ENCODE peak calls at places on chromosome 6, in seven cellular contexts. B is sigmoid colon, N is mucosa of descending colon, O is left ventricle myocardium inferior, S is lower lobe of right lung, I is endodermal cell, H is esophagus squamous epithelium. K is an unnamed sample. For H3K4me1, the result is how much of the 10 kb centered on the place peaks cover.

GRCh38 chr6:26172496-26172958 is 85.3 kb downstream of the HFE start:
- DNase-seq in I (no peak), O (no peak), H (no peak), B (no peak), S (no peak), N (peak), K (no peak)

GRCh38 chr6:11132191-11132590 is 20.7 kb upstream of the ERVFRD-1 start:
- DNase-seq in O (no peak), H (no peak), S (no peak), B (no peak), N (no peak), I (no peak), K (no peak)

GRCh38 chr6:101163611-101164010 is 229.9 kb upstream of the GRIK2 start:
- DNase-seq in S (no peak), H (no peak), N (no peak), B (no peak), O (no peak), I (no peak), K (no peak)

GRCh38 chr6:42898891-42899361 is 16.9 kb upstream of the PTCRA start:
- DNase-seq in H (peak), N (peak), I (peak), S (peak), B (peak), O (peak), K (no peak)

GRCh38 chr6:72826744-72827438 is 205.0 kb downstream of the KCNQ5 start:
- DNase-seq in I (no peak), O (no peak), S (no peak), H (no peak), N (no peak), B (no peak), K (no peak)

GRCh38 chr6:3825851-3826581 is 23.2 kb upstream of the FAM50B start:
- DNase-seq in I (no peak), O (peak), H (no peak), N (peak), S (peak), B (peak), K (peak)

GRCh38 chr6:41462980-41463930 is 82.9 kb upstream of the FOXP4 start:
- DNase-seq in B (peak), H (no peak), S (peak), N (peak), O (peak), I (no peak), K (no peak)

GRCh38 chr6:48150701-48151100 is 39.7 kb upstream of the PTCHD4 start:
- DNase-seq in N (no peak), H (no peak), S (no peak), I (no peak), B (no peak), O (no peak), K (peak)

GRCh38 chr6:85421963-85422362 is 27.9 kb upstream of the NT5E start:
- DNase-seq in N (no peak), B (no peak), I (no peak), H (no peak), O (no peak), S (no peak), K (no peak)

GRCh38 chr6:116446399-116446798 is 14.8 kb upstream of the CALHM6 start:
- DNase-seq in N (no peak), S (no peak), B (no peak), H (no peak), O (no peak), I (no peak), K (no peak)

GRCh38 chr6:30725713-30726505 is 5.8 kb downstream of the TUBB start:
- DNase-seq in O (no peak), S (no peak), N (no peak), H (no peak), I (peak), B (no peak), K (no peak)

GRCh38 chr6:28634758-28635546 is 109.3 kb downstream of the GPX5 start:
- DNase-seq in N (peak), I (peak), S (no peak), H (no peak), B (no peak), O (no peak), K (no peak)

GRCh38 chr6:75775219-75775618 is 26.2 kb downstream of the MYO6 start:
- DNase-seq in I (no peak), B (no peak), N (no peak), S (no peak), O (no peak), H (no peak), K (no peak)

GRCh38 chr6:154384196-154384595 is 27.6 kb upstream of the IPCEF1 start:
- DNase-seq in N (no peak), B (no peak), H (no peak), O (no peak), S (no peak), I (no peak), K (no peak)

GRCh38 chr6:122405417-122405816 is 6.0 kb downstream of the HSF2 start:
- DNase-seq in S (no peak), B (no peak), O (no peak), N (no peak), H (no peak), I (no peak), K (no peak)

GRCh38 chr6:11929451-11929850 is 82.7 kb upstream of the HIVEP1 start:
- DNase-seq in I (no peak), S (no peak), O (no peak), H (no peak), B (no peak), N (no peak), K (no peak)

GRCh38 chr6:160348209-160348551 is at the start of gene SLC22A3:
- DNase-seq in N (peak), O (peak), S (peak), H (no peak), I (peak), B (peak), K (no peak)

GRCh38 chr6:8674088-8674487 is 238.7 kb upstream of the SLC35B3 start:
- DNase-seq in B (no peak), O (no peak), I (no peak), S (no peak), N (no peak), H (no peak), K (no peak)

GRCh38 chr6:4021862-4022715 is 56.8 kb downstream of the FAM217A start:
- DNase-seq in S (no peak), H (no peak), O (no peak), B (no peak), I (no peak), N (no peak), K (no peak)

GRCh38 chr6:136344420-136344819 is 54.8 kb upstream of the BCLAF1 start:
- DNase-seq in S (no peak), H (no peak), B (no peak), I (no peak), N (no peak), O (no peak), K (no peak)

GRCh38 chr6:35972471-35972985 is 51.6 kb upstream of the SRPK1 start:
- DNase-seq in N (no peak), S (no peak), H (no peak), I (peak), O (no peak), B (no peak), K (no peak)

GRCh38 chr6:30037182-30037788 is 23.8 kb upstream of the POLR1H start:
- DNase-seq in S (no peak), O (no peak), H (no peak), N (no peak), B (no peak), I (no peak), K (no peak)

GRCh38 chr6:42021847-42022754 is 28.2 kb upstream of the TAF8 start:
- DNase-seq in S (no peak), I (no peak), N (no peak), B (no peak), H (no peak), O (no peak), K (no peak)

GRCh38 chr6:108744244-108744972 is 103.8 kb upstream of the ARMC2 start:
- DNase-seq in H (no peak), N (no peak), I (no peak), B (no peak), S (no peak), O (no peak), K (no peak)

GRCh38 chr6:42702200-42702599 is 20.2 kb downstream of the PRPH2 start:
- DNase-seq in S (no peak), N (no peak), H (no peak), O (no peak), I (no peak), B (no peak), K (no peak)

GRCh38 chr6:16217156-16217721 is 21.1 kb upstream of the GMPR start:
- DNase-seq in I (peak), N (no peak), S (no peak), H (no peak), B (no peak), O (no peak), K (no peak)

GRCh38 chr6:110419028-110419739 is 3.8 kb upstream of the DDO start:
- DNase-seq in I (no peak), O (no peak), S (no peak), H (no peak), B (no peak), N (peak), K (no peak)

GRCh38 chr6:47376930-47377329 is 67.2 kb upstream of the TNFRSF21 start:
- DNase-seq in O (no peak), I (peak), H (no peak), N (no peak), S (no peak), B (no peak), K (no peak)

GRCh38 chr6:90204327-90204726 is 92.3 kb downstream of the BACH2 start:
- DNase-seq in N (no peak), B (no peak), O (no peak), I (peak), H (no peak), S (no peak), K (no peak)

GRCh38 chr6:49001856-49002255 is 461.2 kb downstream of the MMUT start:
- DNase-seq in I (no peak), O (no peak), S (no peak), N (no peak), B (no peak), H (no peak), K (no peak)

GRCh38 chr6:142883011-142883410 is 62.0 kb downstream of the HIVEP2 start:
- DNase-seq in S (no peak), N (no peak), O (no peak), B (no peak), I (no peak), H (no peak), K (no peak)
- H3K4me1 ChIP-seq in S (under half), N (under half), O (half or more), B (under half), I (under half), H (under half), K (under half)

GRCh38 chr6:83463886-83464285 is 33.0 kb upstream of the ME1 start:
- DNase-seq in S (no peak), B (no peak), I (no peak), H (no peak), O (no peak), N (peak), K (no peak)
- H3K4me1 ChIP-seq in S (under half), B (under half), I (under half), H (under half), O (under half), N (under half), K (under half)

GRCh38 chr6:13697857-13698256 is 13.8 kb downstream of the RANBP9 start:
- DNase-seq in O (no peak), B (no peak), H (no peak), N (no peak), S (no peak), I (no peak), K (no peak)
- H3K4me1 ChIP-seq in O (half or more), B (under half), H (under half), N (under half), S (under half), I (under half), K (under half)

DNA sequence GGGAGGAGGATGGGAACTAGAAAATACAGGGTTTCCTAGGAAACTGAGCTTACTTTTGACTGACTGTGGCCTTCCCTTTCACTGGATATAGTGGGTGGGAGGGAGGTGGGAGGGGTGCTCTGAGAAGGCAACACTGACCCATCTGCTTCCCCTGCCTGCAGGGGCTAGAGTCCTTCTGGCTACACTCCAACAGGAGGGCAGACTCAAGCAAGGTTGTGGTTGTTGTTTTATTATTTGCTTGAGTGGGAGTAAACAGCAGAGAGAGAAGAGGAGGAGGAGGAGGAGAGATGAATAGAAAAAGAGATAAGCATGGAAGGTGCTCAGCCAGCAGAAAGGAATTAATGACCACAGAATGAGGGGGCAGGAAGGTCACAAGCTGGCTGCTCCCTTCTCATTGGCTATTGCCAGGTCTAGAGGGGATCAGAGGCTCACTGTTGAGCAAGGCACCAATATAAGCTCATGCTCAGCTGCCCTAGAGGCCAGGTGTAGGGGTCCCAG is 84.4 kb downstream of the FYN start:
- DNase-seq in B (no peak), N (no peak), O (no peak), H (no peak), I (no peak), S (no peak), K (no peak)
- H3K4me1 ChIP-seq in B (under half), N (under half), O (half or more), H (under half), I (under half), S (under half), K (under half)

DNA sequence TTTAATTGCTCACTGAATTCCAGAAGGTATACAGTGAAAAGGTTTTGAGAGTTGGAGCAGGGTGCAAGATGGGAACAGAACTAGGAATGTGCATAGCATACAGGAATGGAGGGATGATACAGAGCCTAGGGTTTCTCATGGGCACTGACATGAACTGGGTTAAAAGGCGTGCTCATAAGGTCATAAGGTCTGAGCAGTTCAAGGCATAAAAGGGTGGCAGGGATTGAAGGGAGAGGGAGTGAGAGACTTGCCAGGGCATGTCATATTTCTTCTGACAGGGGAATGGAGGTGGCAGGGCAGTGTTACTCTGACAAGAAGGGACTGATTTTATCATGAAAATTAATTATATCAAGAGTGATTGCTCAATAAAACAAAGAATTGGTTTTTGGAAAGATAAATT is 4.7 kb downstream of the MLIP start:
- DNase-seq in H (no peak), S (no peak), N (no peak), I (no peak), B (no peak), O (no peak), K (no peak)
- H3K4me1 ChIP-seq in H (under half), S (under half), N (under half), I (under half), B (under half), O (half or more), K (under half)

GRCh38 chr6:111800468-111800760 is 72.8 kb downstream of the FYN start:
- DNase-seq in I (no peak), B (no peak), N (no peak), H (no peak), S (no peak), O (no peak), K (no peak)
- H3K4me1 ChIP-seq in I (under half), B (under half), N (under half), H (under half), S (under half), O (half or more), K (under half)

DNA sequence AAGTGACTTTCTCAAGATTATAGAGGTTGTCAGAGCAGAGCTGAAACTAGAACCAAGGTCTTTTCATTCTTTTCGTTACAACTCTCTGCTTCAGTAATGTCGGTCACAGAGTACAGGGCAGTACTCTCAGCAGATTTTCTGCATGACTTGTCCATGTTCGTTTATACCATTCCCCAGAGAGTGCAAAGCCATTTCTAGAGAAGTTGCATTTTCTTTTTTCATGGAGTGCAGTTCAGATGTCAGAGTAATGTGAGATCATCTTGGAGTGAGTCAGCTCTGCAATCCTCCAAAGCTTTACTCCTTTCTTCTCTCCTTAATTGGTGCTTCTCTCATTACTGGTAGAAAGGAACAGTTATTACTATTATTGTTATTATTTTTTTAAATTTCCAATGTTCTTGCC is 115.6 kb upstream of the B3GAT2 start:
- DNase-seq in O (no peak), H (no peak), S (no peak), I (no peak), N (no peak), B (no peak), K (no peak)
- H3K4me1 ChIP-seq in O (under half), H (under half), S (under half), I (under half), N (under half), B (under half), K (under half)

DNA sequence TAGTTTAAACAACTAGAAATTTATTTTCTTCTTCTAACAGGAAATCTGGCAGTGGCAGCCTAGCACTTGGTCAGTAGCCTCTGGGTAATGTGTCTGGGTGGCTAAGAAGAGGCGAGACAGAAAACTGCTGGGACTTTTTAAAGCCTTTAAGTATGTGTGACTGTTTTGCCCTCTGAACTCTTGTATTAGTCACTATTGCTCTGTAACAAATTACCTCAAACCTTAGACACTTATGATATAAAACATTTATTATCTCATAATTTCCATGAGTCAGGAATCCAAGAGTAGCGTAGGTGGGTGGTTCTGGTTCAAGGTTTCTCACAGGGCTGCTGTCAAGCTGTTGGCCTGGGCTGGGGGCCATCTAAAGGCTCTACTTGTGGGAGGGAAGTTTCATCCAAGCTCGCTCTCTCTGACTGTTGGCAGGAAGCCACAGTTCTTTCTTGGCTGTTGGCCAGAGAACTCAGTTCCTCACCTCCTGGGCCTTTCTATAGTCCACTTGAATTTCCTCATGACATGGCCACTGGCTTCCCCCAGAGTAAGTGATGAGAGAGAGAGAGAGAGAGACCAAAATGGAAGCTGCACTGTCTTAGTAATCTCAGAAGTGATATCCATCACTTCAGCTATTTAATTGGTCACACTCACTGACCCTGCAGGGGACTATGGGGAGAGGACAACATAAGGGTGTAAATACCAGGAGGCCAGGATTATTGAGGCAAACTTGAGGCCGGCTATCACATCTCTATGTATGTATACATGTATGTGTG is 17.4 kb upstream of the TBC1D22B start:
- DNase-seq in O (peak), I (no peak), B (peak), S (peak), N (peak), H (no peak), K (peak)
- H3K4me1 ChIP-seq in O (half or more), I (under half), B (under half), S (under half), N (under half), H (under half), K (under half)

GRCh38 chr6:149476789-149477455 is 7.9 kb downstream of the ZC3H12D start:
- DNase-seq in O (no peak), B (peak), S (no peak), H (no peak), N (no peak), I (no peak), K (no peak)

GRCh38 chr6:149473080-149474052 is 11.4 kb downstream of the ZC3H12D start:
- DNase-seq in S (no peak), O (no peak), B (no peak), H (no peak), N (peak), I (no peak), K (no peak)

GRCh38 chr6:149471801-149472200 is 13.0 kb downstream of the ZC3H12D start:
- DNase-seq in S (no peak), B (no peak), I (no peak), N (no peak), H (no peak), O (no peak), K (no peak)

GRCh38 chr6:149472241-149472640 is 12.6 kb downstream of the ZC3H12D start:
- DNase-seq in S (no peak), N (no peak), B (no peak), I (no peak), H (no peak), O (no peak), K (no peak)

GRCh38 chr6:149474108-149474935 is 10.5 kb downstream of the ZC3H12D start:
- DNase-seq in I (no peak), S (no peak), H (no peak), B (no peak), O (no peak), N (no peak), K (no peak)
- H3K4me1 ChIP-seq in I (under half), S (under half), H (under half), B (under half), O (under half), N (under half), K (under half)